ENCODE peak calls at places on chromosomes 2 and 18, in eight cellular contexts. S is A549; Q is spleen; D is fibroblast of pulmonary artery; J is mammary epithelial cell; L is K562; H is CD8-positive, alpha-beta T cell; O is MG63. V is an unnamed sample.

GRCh38 chr2:45892757-45893156 is 241.3 kb downstream of the PRKCE start:
- DNase-seq in S (no peak), Q (no peak), D (peak), J (no peak), L (no peak), H (no peak), O (peak), V (no peak)

GRCh38 chr2:60925994-60926750 is 44.8 kb downstream of the REL start:
- DNase-seq in S (peak), Q (no peak), D (no peak), J (no peak), L (no peak), H (no peak), O (no peak), V (no peak)

GRCh38 chr2:37582371-37582770 is 89.1 kb downstream of the CDC42EP3 start:
- DNase-seq in S (no peak), Q (no peak), D (no peak), J (no peak), L (no peak), H (no peak), O (no peak), V (no peak)

GRCh38 chr2:119174216-119174992 is 15.9 kb upstream of the C1QL2 start:
- DNase-seq in S (peak), Q (peak), D (peak), J (peak), L (peak), H (peak), O (peak), V (no peak)

GRCh38 chr2:68357608-68358337 is 7.3 kb upstream of the PLEK start:
- DNase-seq in S (peak), Q (no peak), D (peak), J (peak), L (no peak), H (no peak), O (peak), V (no peak)

GRCh38 chr2:42809876-42810125 is 17.4 kb upstream of the HAAO start:
- DNase-seq in S (peak), Q (peak), D (peak), J (peak), L (peak), H (peak), O (peak), V (no peak)

GRCh38 chr2:37388074-37388473 is 43.6 kb downstream of the QPCT start:
- DNase-seq in S (peak), Q (no peak), D (peak), J (peak), L (no peak), H (no peak), O (no peak), V (no peak)

GRCh38 chr18:55243852-55244251 is 284.6 kb upstream of the CCDC68 start:
- DNase-seq in S (no peak), Q (no peak), D (peak), J (no peak), L (no peak), H (no peak), O (no peak), V (no peak)

GRCh38 chr2:44479127-44479887 is 117.6 kb downstream of the CAMKMT start:
- DNase-seq in S (peak), Q (no peak), D (peak), J (peak), L (peak), H (peak), O (peak), V (no peak)

GRCh38 chr18:36095936-36096519 is 28.7 kb upstream of the RPRD1A start:
- DNase-seq in S (peak), Q (no peak), D (peak), J (peak), L (peak), H (no peak), O (no peak), V (no peak)

GRCh38 chr2:240792658-240793312 is 27.2 kb downstream of the KIF1A start:
- DNase-seq in S (no peak), Q (peak), D (no peak), J (no peak), L (no peak), H (no peak), O (no peak), V (no peak)

GRCh38 chr2:112727276-112728028 is 6.6 kb downstream of the NT5DC4 start:
- DNase-seq in S (no peak), Q (no peak), D (no peak), J (no peak), L (no peak), H (no peak), O (no peak), V (no peak)

GRCh38 chr2:221981918-221982317 is 316.9 kb downstream of the PAX3 start:
- DNase-seq in S (no peak), Q (no peak), D (no peak), J (no peak), L (no peak), H (no peak), O (no peak), V (no peak)

GRCh38 chr18:51120809-51121596 is 76.5 kb downstream of the MEX3C start:
- DNase-seq in S (no peak), Q (no peak), D (no peak), J (no peak), L (no peak), H (no peak), O (no peak), V (no peak)

GRCh38 chr18:77392323-77392722 is 142.7 kb downstream of the GALR1 start:
- DNase-seq in S (peak), Q (no peak), D (no peak), J (no peak), L (no peak), H (no peak), O (no peak), V (no peak)

DNA sequence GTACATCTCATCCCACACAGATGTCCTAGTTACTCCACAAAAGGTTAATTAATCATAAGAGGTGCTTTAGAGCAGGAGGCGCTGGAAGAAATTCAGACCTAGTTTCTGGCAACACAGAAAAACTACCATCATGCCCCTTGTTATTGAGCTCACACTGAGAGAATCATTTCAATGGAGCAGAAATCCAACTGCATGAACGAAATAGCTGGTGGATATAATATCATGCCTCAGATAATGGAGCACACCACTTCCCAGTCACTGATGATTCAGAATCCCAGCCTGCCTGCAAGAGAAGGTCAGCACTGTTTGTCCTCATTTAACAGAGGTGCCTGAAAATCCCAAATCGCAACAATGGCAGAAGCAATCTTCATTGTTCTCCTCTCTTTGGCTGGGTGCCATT is 125.8 kb upstream of the CREB1 start:
- DNase-seq in S (no peak), Q (no peak), D (no peak), J (no peak), L (no peak), H (no peak), O (no peak), V (no peak)
- H3K4me3 ChIP-seq in S (no peak), Q (no peak), D (no peak), J (no peak), L (no peak), H (no peak), O (no peak), V (no peak)

GRCh38 chr18:3593904-3594759 is 144.2 kb downstream of the TGIF1 start:
- DNase-seq in S (peak), Q (peak), D (peak), J (peak), L (peak), H (peak), O (peak), V (peak)

GRCh38 chr18:3594760-3595241 is 144.8 kb downstream of the TGIF1 start:
- DNase-seq in S (peak), Q (no peak), D (peak), J (peak), L (no peak), H (no peak), O (no peak), V (no peak)

GRCh38 chr18:3596324-3597158 is 146.6 kb downstream of the TGIF1 start:
- DNase-seq in S (peak), Q (peak), D (peak), J (peak), L (peak), H (no peak), O (no peak), V (no peak)

GRCh38 chr18:3597159-3597977 is 147.4 kb downstream of the TGIF1 start:
- DNase-seq in S (no peak), Q (no peak), D (peak), J (no peak), L (no peak), H (no peak), O (no peak), V (no peak)

GRCh38 chr18:3595282-3596273 is 145.6 kb downstream of the TGIF1 start:
- DNase-seq in S (peak), Q (no peak), D (peak), J (peak), L (no peak), H (no peak), O (peak), V (peak)
- H3K4me3 ChIP-seq in S (peak), Q (peak), D (peak), J (peak), L (peak), H (peak), O (peak), V (peak)

DNA sequence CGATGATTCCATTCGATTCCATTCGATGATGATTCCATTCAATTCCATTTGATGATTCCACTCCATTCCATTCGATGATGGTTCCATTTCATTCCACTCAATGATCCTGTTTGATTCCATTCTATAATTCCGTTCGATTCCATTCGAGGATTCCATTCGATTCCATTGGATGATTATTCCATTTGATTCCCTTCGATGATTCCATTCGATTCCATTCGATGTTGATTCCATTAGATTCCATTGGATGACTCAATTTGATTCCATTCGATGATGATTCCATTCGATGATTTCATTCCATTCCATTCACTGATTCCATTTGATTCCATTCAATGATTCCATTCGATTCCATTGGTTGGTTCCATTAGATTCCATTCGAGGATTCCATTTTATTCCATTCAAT is 1084.4 kb downstream of the RPIA start:
- DNase-seq in S (no peak), Q (no peak), D (no peak), J (no peak), L (no peak), H (no peak), O (no peak), V (no peak)
- H3K4me3 ChIP-seq in S (no peak), Q (no peak), D (no peak), J (no peak), L (no peak), H (no peak), O (no peak), V (no peak)

DNA sequence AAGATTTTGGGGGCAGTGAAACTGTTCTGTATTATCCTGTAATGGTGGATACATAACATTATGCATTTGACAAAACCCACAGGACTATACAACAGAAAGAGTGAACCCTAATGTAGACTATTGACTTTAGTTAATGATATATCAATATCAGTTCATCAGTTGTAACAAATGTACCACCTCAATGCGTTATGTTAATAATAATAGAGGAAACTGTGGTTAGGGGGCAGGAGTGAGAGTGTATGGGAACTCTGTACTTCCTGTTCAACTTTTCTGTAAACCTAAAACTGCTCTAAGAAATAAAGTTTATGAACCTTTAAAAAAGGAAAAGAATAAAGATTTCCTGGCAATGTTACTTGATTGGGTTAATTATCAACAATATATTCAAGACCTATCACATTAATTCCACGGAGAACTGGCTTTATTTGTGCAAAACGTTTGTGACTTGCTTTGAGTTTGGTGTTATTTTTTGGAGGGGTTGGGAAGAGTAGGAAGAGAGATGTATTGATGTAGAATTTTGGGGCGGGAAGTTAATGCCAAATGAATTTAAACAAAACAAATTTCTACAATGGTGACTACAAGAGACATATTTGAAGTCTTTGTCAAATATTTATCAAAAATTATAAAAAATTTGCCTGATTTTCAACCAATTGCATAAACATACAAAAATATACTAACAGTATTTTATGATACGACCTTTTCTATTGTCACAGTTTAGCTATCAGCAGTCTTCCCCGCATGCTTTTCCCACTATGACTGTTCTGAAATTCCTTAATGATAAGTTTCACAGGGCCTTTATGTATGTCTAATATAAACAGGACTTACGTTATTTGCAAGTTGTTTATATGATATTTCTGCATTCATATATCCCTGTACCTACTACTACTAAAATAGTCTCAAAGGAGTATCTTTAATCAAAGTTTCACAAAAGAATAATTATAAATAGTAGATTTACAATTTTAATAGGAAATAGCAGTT is 2.1 kb upstream of the RTN4 start:
- DNase-seq in S (no peak), Q (no peak), D (no peak), J (no peak), L (no peak), H (no peak), O (no peak), V (no peak)
- H3K4me3 ChIP-seq in S (peak), Q (no peak), D (peak), J (peak), L (peak), H (no peak), O (no peak), V (no peak)

GRCh38 chr18:63319383-63320040 is at the start of gene BCL2:
- DNase-seq in S (peak), Q (no peak), D (peak), J (peak), L (peak), H (no peak), O (peak), V (no peak)

GRCh38 chr18:63317556-63317946 is 2.0 kb downstream of the BCL2 start:
- DNase-seq in S (no peak), Q (no peak), D (no peak), J (no peak), L (no peak), H (no peak), O (no peak), V (no peak)

GRCh38 chr18:63318882-63319382 is 637 bp downstream of the BCL2 start:
- DNase-seq in S (no peak), Q (no peak), D (no peak), J (no peak), L (no peak), H (no peak), O (no peak), V (no peak)

GRCh38 chr18:63316612-63317555 is 2.7 kb downstream of the BCL2 start:
- DNase-seq in S (no peak), Q (no peak), D (no peak), J (no peak), L (no peak), H (no peak), O (no peak), V (no peak)

DNA sequence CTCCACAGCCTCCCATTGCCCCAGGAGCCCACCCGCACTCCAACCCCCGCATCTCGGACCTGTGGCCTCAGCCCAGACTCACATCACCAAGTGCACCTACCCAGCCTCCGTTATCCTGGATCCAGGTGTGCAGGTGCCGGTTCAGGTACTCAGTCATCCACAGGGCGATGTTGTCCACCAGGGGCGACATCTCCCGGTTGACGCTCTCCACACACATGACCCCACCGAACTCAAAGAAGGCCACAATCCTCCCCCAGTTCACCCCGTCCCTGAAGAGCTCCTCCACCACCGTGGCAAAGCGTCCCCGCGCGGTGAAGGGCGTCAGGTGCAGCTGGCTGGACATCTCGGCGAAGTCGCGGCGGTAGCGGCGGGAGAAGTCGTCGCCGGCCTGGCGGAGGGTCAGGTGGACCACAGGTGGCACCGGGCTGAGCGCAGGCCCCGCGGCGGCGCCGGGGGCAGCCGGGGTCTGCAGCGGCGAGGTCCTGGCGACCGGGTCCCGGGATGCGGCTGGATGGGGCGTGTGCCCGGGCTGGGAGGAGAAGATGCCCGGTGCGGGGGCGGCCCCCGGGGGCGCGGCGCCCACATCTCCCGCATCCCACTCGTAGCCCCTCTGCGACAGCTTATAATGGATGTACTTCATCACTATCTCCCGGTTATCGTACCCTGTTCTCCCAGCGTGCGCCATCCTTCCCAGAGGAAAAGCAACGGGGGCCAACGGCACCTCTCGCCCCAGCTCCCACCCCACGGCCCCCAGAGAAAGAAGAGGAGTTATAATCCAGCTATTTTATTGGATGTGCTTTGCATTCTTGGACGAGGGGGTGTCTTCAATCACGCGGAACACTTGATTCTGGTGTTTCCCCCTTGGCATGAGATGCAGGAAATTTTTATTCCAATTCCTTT is 1.3 kb downstream of the BCL2 start:
- DNase-seq in S (no peak), Q (peak), D (no peak), J (peak), L (no peak), H (peak), O (peak), V (peak)
- H3K4me3 ChIP-seq in S (peak), Q (peak), D (peak), J (peak), L (no peak), H (peak), O (peak), V (peak)

GRCh38 chr18:13849791-13850190 is 25.8 kb downstream of the MC5R start:
- DNase-seq in S (no peak), Q (no peak), D (no peak), J (no peak), L (no peak), H (no peak), O (no peak), V (no peak)
- H3K4me3 ChIP-seq in S (no peak), Q (no peak), D (no peak), J (no peak), L (no peak), H (no peak), O (no peak), V (no peak)

GRCh38 chr2:200585340-200585729 is 479 bp upstream of the AOX1 start:
- DNase-seq in S (no peak), Q (no peak), D (no peak), J (no peak), L (no peak), H (no peak), O (no peak), V (no peak)
- H3K4me3 ChIP-seq in S (no peak), Q (peak), D (peak), J (peak), L (no peak), H (peak), O (no peak), V (peak)

GRCh38 chr2:235498556-235499305 is 4.9 kb downstream of the AGAP1 start:
- DNase-seq in S (peak), Q (no peak), D (no peak), J (no peak), L (no peak), H (no peak), O (no peak), V (no peak)

GRCh38 chr2:235500110-235500760 is 6.4 kb downstream of the AGAP1 start:
- DNase-seq in S (no peak), Q (no peak), D (no peak), J (no peak), L (no peak), H (no peak), O (no peak), V (no peak)

GRCh38 chr2:235501663-235502009 is 7.8 kb downstream of the AGAP1 start:
- DNase-seq in S (no peak), Q (no peak), D (no peak), J (no peak), L (no peak), H (no peak), O (no peak), V (no peak)

GRCh38 chr2:235499306-235499812 is 5.5 kb downstream of the AGAP1 start:
- DNase-seq in S (no peak), Q (no peak), D (no peak), J (no peak), L (no peak), H (no peak), O (no peak), V (no peak)

DNA sequence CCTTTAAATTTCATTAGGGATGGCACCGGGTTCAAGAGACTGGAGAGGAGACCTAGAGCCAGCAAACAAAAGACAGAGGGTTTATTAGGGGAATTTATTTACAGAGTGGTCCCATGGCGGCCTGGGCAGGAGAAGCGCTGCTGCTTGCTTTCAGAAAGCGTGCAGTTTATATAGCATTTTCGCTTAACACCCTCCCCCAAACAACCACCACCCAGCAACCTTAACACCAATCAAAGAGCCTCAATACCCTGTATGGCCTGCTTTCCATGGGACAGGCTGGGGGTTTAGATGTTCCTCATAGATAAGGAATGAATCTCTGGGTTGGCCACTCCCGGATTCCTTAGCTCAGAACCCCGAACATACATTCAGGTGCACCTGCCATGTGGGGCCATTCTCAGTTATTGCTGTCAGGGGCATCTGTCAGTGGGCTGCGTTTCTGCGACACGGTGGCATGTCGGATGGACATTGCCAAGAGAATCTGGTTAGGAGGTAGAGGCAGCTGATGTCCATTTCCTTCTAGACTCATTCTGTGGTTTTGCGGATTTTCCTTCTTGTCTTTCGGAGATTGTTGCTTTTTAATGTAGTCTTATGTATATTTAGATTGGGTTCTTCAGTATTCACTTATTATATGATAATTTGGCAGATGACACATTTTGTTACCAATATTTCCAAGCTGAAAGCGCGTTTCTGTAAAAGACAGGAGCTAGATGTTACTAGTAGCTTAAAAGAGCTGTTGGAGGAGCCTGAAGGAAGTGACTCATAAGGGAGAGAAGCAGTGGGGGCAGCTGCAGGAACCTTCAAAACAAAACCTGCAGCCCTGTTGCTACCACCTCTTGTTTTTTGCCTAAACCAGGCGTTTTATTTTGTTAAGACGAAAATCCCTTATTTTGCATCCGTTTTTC is 7.2 kb downstream of the AGAP1 start:
- DNase-seq in S (no peak), Q (no peak), D (peak), J (peak), L (no peak), H (no peak), O (peak), V (no peak)
- H3K4me3 ChIP-seq in S (no peak), Q (no peak), D (peak), J (no peak), L (peak), H (no peak), O (no peak), V (no peak)